ENCODE peak calls at places on chromosomes 2 and 18, in eight cellular contexts. G, U, R, E, X, C, K and L are unnamed samples.

GRCh38 chr2:121529439-121530209 is 1.1 kb upstream of the RNU4ATAC start:
- DNase-seq in U (no peak), C (no peak), R (no peak), K (peak), G (peak), X (peak), E (peak), L (peak)

GRCh38 chr2:58237741-58238140 is 3.4 kb downstream of the FANCL start:
- DNase-seq in E (no peak), X (no peak), C (no peak), R (no peak), U (peak), G (no peak), K (no peak), L (no peak)

GRCh38 chr2:43806719-43807031 is 32.0 kb downstream of the ABCG5 start:
- DNase-seq in U (no peak), G (no peak), R (no peak), E (no peak), K (no peak), C (no peak), X (no peak), L (no peak)

GRCh38 chr2:160269803-160270570 is 69.9 kb upstream of the ITGB6 start:
- DNase-seq in C (peak), U (no peak), K (peak), X (peak), R (peak), E (peak), G (peak), L (peak)

GRCh38 chr2:200873561-200873960 is 9.1 kb upstream of the CLK1 start:
- DNase-seq in C (no peak), R (no peak), E (no peak), G (no peak), U (no peak), X (no peak), K (no peak), L (no peak)

GRCh38 chr2:128405981-128406601 is 87.4 kb upstream of the HS6ST1 start:
- DNase-seq in R (peak), C (no peak), U (no peak), K (no peak), G (peak), X (no peak), E (no peak), L (no peak)

GRCh38 chr2:29398384-29399237 is 283.4 kb downstream of the CLIP4 start:
- DNase-seq in C (no peak), K (peak), X (peak), U (no peak), E (no peak), R (no peak), G (no peak), L (no peak)

GRCh38 chr2:29304399-29304798 is 189.2 kb downstream of the CLIP4 start:
- DNase-seq in K (peak), C (no peak), U (no peak), G (no peak), R (no peak), E (no peak), X (no peak), L (peak)

GRCh38 chr2:119251652-119252051 is 28.0 kb downstream of the STEAP3 start:
- DNase-seq in R (no peak), C (no peak), X (no peak), K (no peak), G (no peak), E (no peak), U (no peak), L (no peak)

GRCh38 chr2:60230037-60230436 is 323.4 kb downstream of the BCL11A start:
- DNase-seq in K (no peak), R (no peak), C (no peak), X (no peak), U (no peak), E (no peak), G (no peak), L (no peak)

GRCh38 chr2:16069663-16069932 is 129.2 kb downstream of the MYCN start:
- DNase-seq in X (no peak), C (no peak), E (no peak), R (no peak), U (no peak), K (no peak), G (no peak), L (no peak)

GRCh38 chr2:40458271-40458794 is 6.4 kb upstream of the SLC8A1 start:
- DNase-seq in X (peak), K (peak), E (no peak), C (no peak), U (no peak), R (no peak), G (no peak), L (no peak)

GRCh38 chr2:240524963-240525718 is 32.6 kb downstream of the ANKMY1 start:
- DNase-seq in E (peak), U (no peak), K (no peak), X (no peak), G (no peak), R (peak), C (no peak), L (no peak)

GRCh38 chr18:48100712-48101165 is 170.3 kb upstream of the SMAD2 start:
- DNase-seq in E (no peak), C (no peak), K (no peak), G (no peak), X (no peak), R (no peak), U (no peak), L (no peak)

GRCh38 chr2:233799716-233800115 is 21.6 kb downstream of the MROH2A start:
- DNase-seq in R (no peak), G (no peak), K (no peak), X (no peak), C (no peak), E (no peak), U (no peak), L (no peak)

GRCh38 chr2:234245945-234246344 is 195.4 kb downstream of the SPP2 start:
- DNase-seq in R (no peak), U (no peak), C (peak), K (peak), G (no peak), X (peak), E (no peak), L (peak)

GRCh38 chr2:19801367-19802087 is 100.3 kb downstream of the TTC32 start:
- DNase-seq in X (peak), G (peak), U (no peak), C (peak), E (no peak), R (no peak), K (peak), L (peak)

GRCh38 chr2:122390406-122390805 is 635.0 kb downstream of the TSN start:
- DNase-seq in C (no peak), X (no peak), G (no peak), R (no peak), K (no peak), E (peak), U (peak), L (peak)

GRCh38 chr2:47782557-47783490 is at the start of gene MSH6:
- DNase-seq in X (peak), K (peak), C (peak), U (peak), G (peak), E (peak), R (peak), L (peak)

GRCh38 chr2:26911911-26912861 is 58.3 kb upstream of the MAPRE3 start:
- DNase-seq in E (no peak), C (no peak), U (no peak), K (peak), R (no peak), X (no peak), G (no peak), L (no peak)

GRCh38 chr2:219104107-219105050 is 43.7 kb upstream of the IHH start:
- DNase-seq in G (no peak), E (peak), X (peak), C (peak), K (peak), R (no peak), U (peak), L (peak)

GRCh38 chr18:27171993-27172392 is 13.1 kb downstream of the CHST9 start:
- DNase-seq in E (no peak), R (no peak), K (no peak), C (no peak), X (no peak), U (no peak), G (no peak), L (no peak)

GRCh38 chr2:170828533-170828916 is 11.8 kb downstream of the GAD1 start:
- DNase-seq in C (no peak), X (no peak), K (no peak), G (no peak), U (no peak), R (no peak), E (no peak), L (no peak)

GRCh38 chr2:50922506-50922905 is 109.4 kb downstream of the NRXN1 start:
- DNase-seq in C (no peak), G (no peak), U (no peak), R (no peak), X (no peak), E (no peak), K (no peak), L (no peak)

GRCh38 chr18:58213931-58214431 is 170.0 kb downstream of the NEDD4L start:
- DNase-seq in X (peak), G (no peak), C (no peak), R (no peak), U (no peak), K (peak), E (no peak), L (no peak)

GRCh38 chr18:48308755-48309154 is 100.4 kb downstream of the ZBTB7C start:
- DNase-seq in X (no peak), E (no peak), R (no peak), U (no peak), G (no peak), K (no peak), C (no peak), L (no peak)

GRCh38 chr18:48412339-48412929 is 3.3 kb upstream of the ZBTB7C start:
- DNase-seq in K (no peak), R (no peak), X (no peak), G (no peak), C (no peak), E (peak), U (peak), L (no peak)

GRCh38 chr2:239932881-239933735 is 92.0 kb downstream of the NDUFA10 start:
- DNase-seq in U (no peak), R (peak), G (no peak), X (no peak), E (no peak), C (no peak), K (no peak), L (no peak)

GRCh38 chr2:129367118-129367517 is 612.3 kb upstream of the RAB6C start:
- DNase-seq in G (no peak), E (no peak), U (no peak), K (no peak), X (no peak), C (no peak), R (no peak), L (no peak)

GRCh38 chr2:219733106-219733505 is 105.7 kb downstream of the SLC4A3 start:
- DNase-seq in C (peak), R (no peak), U (no peak), G (no peak), E (no peak), K (no peak), X (no peak), L (peak)

GRCh38 chr18:75276813-75277628 is 66.4 kb downstream of the TSHZ1 start:
- DNase-seq in C (no peak), E (peak), K (peak), R (no peak), X (peak), G (peak), U (no peak), L (no peak)

DNA sequence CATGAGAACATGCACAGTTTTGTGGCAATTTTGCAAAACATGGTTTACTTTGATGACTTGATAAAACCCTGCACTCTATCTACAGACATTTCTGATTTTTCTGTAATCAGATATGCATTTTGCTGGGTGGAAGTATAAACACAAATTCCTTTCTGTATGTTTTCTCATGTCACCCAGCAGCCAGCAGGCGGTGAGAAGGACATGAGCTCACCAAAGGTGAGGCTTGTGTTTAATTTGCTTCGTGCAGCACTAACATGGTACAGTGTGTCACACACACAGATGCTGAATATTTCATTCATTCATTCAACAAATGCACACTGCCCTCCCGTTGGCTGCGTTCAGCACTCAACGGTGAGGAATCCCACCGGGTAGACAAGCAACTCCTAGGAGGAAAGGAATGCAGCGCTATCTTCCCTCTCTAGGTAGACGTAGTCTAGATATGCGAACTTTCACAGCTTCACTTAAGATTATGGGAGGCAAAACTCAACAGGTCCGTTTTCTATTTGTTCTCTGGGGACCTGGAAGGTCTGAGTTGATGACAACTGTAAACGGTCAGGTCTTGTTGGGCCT is 85.2 kb downstream of the LONRF2 start:
- DNase-seq in G (no peak), U (no peak), E (no peak), C (no peak), K (no peak), X (no peak), R (peak), L (no peak)
- TF ChIP-seq CTCF in G (no peak), U (peak), E (no peak), C (no peak), K (no peak), X (no peak), R (no peak), L (no peak)

DNA sequence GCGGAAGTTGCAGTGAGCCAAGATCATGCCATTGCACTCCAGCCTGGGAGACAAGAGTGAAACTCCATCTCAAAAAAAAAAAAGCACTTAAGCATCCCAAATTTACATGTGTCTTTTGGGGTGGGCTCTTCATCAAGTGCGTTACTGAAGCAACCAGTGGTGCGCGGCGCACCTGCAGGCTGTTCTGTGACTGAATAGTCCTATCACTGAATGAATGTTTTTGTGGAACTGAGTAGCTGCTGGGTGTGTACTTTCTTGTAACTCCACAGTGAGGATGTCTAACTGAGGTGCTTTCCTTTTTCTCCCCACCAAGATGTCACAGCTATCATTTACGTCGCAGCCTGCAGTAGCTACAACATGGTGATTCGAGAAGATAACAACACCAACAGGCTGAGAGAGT is 17.0 kb downstream of the CHMP1B start:
- DNase-seq in K (no peak), X (no peak), R (no peak), E (no peak), C (no peak), U (peak), G (no peak), L (no peak)
- H3K27ac ChIP-seq in K (no peak), X (no peak), R (no peak), E (no peak), C (no peak), U (peak), G (no peak), L (no peak)

GRCh38 chr18:13471971-13472628 is 253.5 kb downstream of the LDLRAD4 start:
- DNase-seq in G (no peak), X (no peak), E (no peak), R (peak), U (no peak), C (no peak), K (no peak), L (no peak)

GRCh38 chr18:13474336-13474735 is 252.0 kb downstream of the FAM210A start:
- DNase-seq in E (no peak), U (no peak), C (no peak), R (no peak), K (no peak), G (no peak), X (no peak), L (no peak)

GRCh38 chr18:13473751-13474150 is 252.6 kb downstream of the FAM210A start:
- DNase-seq in G (no peak), E (no peak), X (no peak), K (peak), U (no peak), R (peak), C (no peak), L (no peak)

GRCh38 chr18:13477147-13477683 is 249.1 kb downstream of the FAM210A start:
- DNase-seq in X (no peak), K (no peak), U (no peak), G (no peak), R (no peak), E (no peak), C (no peak), L (no peak)

DNA sequence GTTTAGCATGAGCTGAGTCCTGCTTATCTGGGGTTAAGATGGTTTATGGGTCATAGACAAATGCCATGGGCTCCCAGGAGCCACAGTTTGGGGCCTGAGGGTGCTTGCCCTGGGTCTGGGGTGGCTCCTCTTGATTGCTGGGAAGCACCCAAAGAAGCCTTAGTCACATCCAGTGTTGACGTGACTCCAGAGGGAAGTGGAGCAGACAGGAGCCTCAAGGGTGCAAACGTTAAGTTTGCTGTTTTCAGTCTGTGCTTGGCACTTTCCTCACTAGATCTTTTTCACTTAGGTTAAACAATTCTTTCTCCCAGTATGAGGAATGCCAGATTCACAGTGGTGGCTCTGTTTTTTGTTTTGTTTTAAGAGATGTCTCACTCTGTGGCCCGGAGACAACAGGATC is 251.5 kb downstream of the FAM210A start:
- DNase-seq in G (no peak), X (no peak), R (no peak), E (no peak), C (no peak), U (no peak), K (peak), L (no peak)
- TF ChIP-seq CTCF in G (no peak), X (no peak), R (no peak), E (no peak), C (no peak), U (no peak), K (no peak), L (no peak)

DNA sequence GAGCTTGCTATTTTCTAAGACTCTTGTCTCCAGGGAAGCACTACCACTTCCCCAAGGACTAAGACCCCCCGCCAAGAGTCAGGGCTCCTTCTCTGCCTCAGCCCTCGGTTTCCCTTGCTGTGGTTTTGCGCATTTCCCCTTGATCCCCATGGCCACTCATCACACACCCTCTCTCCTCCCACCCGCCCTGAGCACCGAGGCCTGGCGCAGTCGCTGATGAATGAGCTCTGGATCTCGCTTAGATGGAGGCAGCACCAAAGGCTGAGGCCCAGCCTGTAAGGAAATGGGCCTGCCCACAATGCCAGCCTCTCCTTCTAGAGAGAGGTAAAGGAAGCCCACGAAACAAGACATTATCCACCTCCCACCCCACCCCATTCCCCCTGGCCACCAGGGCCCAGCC is 96.9 kb downstream of the TNS1 start:
- DNase-seq in G (no peak), R (no peak), X (no peak), K (no peak), U (no peak), E (no peak), C (no peak), L (no peak)
- H3K27ac ChIP-seq in G (peak), R (peak), X (no peak), K (no peak), U (no peak), E (no peak), C (no peak), L (no peak)

DNA sequence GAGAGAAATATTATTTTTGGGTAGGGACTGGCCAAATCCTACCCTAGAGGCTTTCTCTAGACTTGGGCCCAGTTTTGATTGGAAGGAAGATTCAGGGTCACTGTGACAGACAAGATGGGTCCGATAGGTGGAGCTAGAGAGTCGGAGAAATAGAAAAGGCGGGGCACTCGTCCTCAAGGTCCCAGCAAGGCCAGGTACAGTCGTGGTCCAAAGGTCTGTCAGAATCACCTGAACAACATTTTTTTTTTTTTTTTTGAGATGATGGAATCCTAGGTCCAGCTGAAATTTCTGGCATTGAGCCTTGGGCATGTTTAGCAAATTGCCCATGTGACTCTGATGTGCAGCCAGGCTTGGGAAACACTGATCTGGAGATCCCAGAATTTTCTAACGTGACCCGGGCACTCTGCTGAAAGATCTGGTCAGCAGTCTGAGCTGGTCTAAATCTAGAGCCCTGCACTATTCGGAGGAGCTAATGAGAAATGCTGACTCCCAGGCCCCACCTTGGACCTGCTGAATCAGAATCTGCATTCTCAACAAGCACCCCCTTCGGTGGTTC is 23.0 kb upstream of the NTSR2 start:
- DNase-seq in U (peak), X (no peak), E (peak), G (peak), C (no peak), K (peak), R (no peak), L (peak)
- TF ChIP-seq CTCF in U (peak), X (peak), E (peak), G (peak), C (peak), K (peak), R (peak), L (peak)

DNA sequence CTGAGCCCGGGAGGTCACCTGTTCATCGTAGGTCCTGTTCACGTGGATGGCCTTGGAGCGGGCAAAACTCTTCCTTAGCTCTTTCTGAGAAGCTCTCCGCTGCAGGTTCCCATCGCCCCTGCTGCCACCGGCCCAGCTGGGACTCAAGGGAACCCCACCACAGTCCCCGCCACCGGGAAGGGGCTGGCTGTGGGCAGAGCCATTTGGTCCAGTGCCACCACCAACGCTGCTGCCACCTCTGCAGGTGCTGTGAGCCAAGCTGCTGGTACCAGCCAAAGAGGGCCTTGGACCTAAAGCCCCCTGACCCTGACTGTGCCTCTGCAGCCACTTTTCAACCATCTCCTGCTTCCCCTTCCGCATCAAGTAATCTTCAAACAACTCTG is 586 bp downstream of the PDE11A start:
- DNase-seq in K (no peak), R (no peak), C (no peak), X (no peak), E (no peak), G (no peak), U (no peak), L (no peak)
- H3K27ac ChIP-seq in K (no peak), R (no peak), C (no peak), X (no peak), E (no peak), G (no peak), U (no peak), L (no peak)

GRCh38 chr18:62659698-62660097 is 55.6 kb upstream of the PHLPP1 start:
- DNase-seq in R (no peak), G (no peak), E (no peak), U (peak), X (no peak), C (no peak), K (no peak), L (no peak)
- TF ChIP-seq CTCF in R (no peak), G (no peak), E (no peak), U (no peak), X (no peak), C (no peak), K (no peak), L (no peak)

GRCh38 chr2:8539743-8540551 is 141.9 kb upstream of the ID2 start:
- DNase-seq in U (no peak), K (no peak), R (peak), G (no peak), E (peak), C (no peak), X (no peak), L (peak)
- H3K27ac ChIP-seq in U (peak), K (no peak), R (peak), G (no peak), E (peak), C (no peak), X (no peak), L (no peak)